ENCODE peak calls at places on chromosomes 1 and 21, in five cellular contexts. V, U, G, B and I are unnamed samples.

GRCh38 chr1:160096491-160097116 is 1.8 kb downstream of the IGSF8 start:
- DNase-seq in G (no peak), B (no peak), V (peak), U (no peak), I (peak)

GRCh38 chr1:28716336-28716735 is 20.4 kb upstream of the YTHDF2 start:
- DNase-seq in B (no peak), V (no peak), G (no peak), U (no peak), I (no peak)

GRCh38 chr1:200082329-200082728 is 54.8 kb downstream of the NR5A2 start:
- DNase-seq in G (no peak), U (no peak), B (no peak), V (no peak), I (no peak)

GRCh38 chr1:28848408-28848807 is 36.4 kb downstream of the OPRD1 start:
- DNase-seq in V (no peak), B (no peak), U (no peak), G (no peak), I (no peak)

GRCh38 chr1:56052090-56052489 is 527.3 kb downstream of the PLPP3 start:
- DNase-seq in V (no peak), G (no peak), U (no peak), B (no peak), I (no peak)

GRCh38 chr1:177274687-177275211 is 104.0 kb downstream of the BRINP2 start:
- DNase-seq in B (no peak), G (no peak), U (no peak), V (no peak), I (peak)

GRCh38 chr1:51439053-51439452 is 80.0 kb downstream of the EPS15 start:
- DNase-seq in B (no peak), G (no peak), U (no peak), V (no peak), I (no peak)

GRCh38 chr1:206797534-206798383 is 25.5 kb upstream of the IL10 start:
- DNase-seq in V (no peak), B (no peak), G (no peak), U (peak), I (no peak)

GRCh38 chr1:104295516-104295915 is 545.8 kb downstream of the AMY1C start:
- DNase-seq in B (no peak), G (no peak), V (no peak), U (no peak), I (no peak)

GRCh38 chr1:27831568-27832410 is 1.2 kb downstream of the PPP1R8 start:
- DNase-seq in V (no peak), U (peak), B (no peak), G (no peak), I (no peak)

GRCh38 chr1:39407496-39407888 is 83.9 kb upstream of the BMP8A start:
- DNase-seq in G (no peak), V (no peak), B (no peak), U (no peak), I (no peak)

GRCh38 chr1:204990059-204990664 is 52.9 kb upstream of the CNTN2 start:
- DNase-seq in G (no peak), B (no peak), V (no peak), U (no peak), I (no peak)

GRCh38 chr1:8189931-8190483 is 127.9 kb upstream of the SLC45A1 start:
- DNase-seq in G (no peak), U (peak), B (peak), V (peak), I (no peak)

GRCh38 chr1:206556748-206557635 is 49.7 kb downstream of the RASSF5 start:
- DNase-seq in U (peak), V (peak), G (peak), B (peak), I (no peak)

GRCh38 chr1:40153073-40153770 is 8.0 kb upstream of the RLF start:
- DNase-seq in B (peak), U (peak), G (no peak), V (no peak), I (no peak)

GRCh38 chr1:47104816-47105215 is 32.4 kb upstream of the CYP4A22 start:
- DNase-seq in V (no peak), G (no peak), B (peak), U (no peak), I (no peak)

GRCh38 chr1:15261155-15262002 is 14.4 kb downstream of the FHAD1 start:
- DNase-seq in V (no peak), U (peak), G (peak), B (no peak), I (no peak)

GRCh38 chr1:41589395-41589794 is 104.9 kb upstream of the EDN2 start:
- DNase-seq in U (no peak), V (no peak), G (no peak), B (no peak), I (no peak)

GRCh38 chr1:68358439-68358838 is 91.3 kb downstream of the RPE65 start:
- DNase-seq in B (no peak), V (no peak), U (no peak), G (no peak), I (no peak)

GRCh38 chr1:231421616-231421970 is 494 bp downstream of the EGLN1 start:
- DNase-seq in G (peak), U (no peak), V (no peak), B (no peak), I (no peak)

GRCh38 chr1:62561306-62561705 is 36.0 kb upstream of the ANGPTL3 start:
- DNase-seq in G (no peak), B (no peak), V (no peak), U (no peak), I (no peak)

GRCh38 chr1:154326546-154327465 is 1.5 kb downstream of the ATP8B2 start:
- DNase-seq in B (no peak), U (peak), G (no peak), V (no peak), I (peak)

GRCh38 chr1:110462964-110463363 is 12.0 kb downstream of the PROK1 start:
- DNase-seq in U (no peak), V (no peak), G (no peak), B (no peak), I (no peak)

GRCh38 chr21:28247454-28248020 is 745.1 kb downstream of the LTN1 start:
- DNase-seq in B (no peak), G (no peak), U (peak), V (no peak), I (no peak)

GRCh38 chr1:23081376-23081775 is 62.1 kb downstream of the KDM1A start:
- DNase-seq in G (no peak), U (peak), B (peak), V (no peak), I (no peak)

GRCh38 chr1:182615468-182616129 is 11.4 kb upstream of the RGS16 start:
- DNase-seq in B (peak), U (no peak), G (no peak), V (no peak), I (no peak)

GRCh38 chr21:34022557-34023335 is 50.6 kb upstream of the MRPS6 start:
- DNase-seq in G (peak), U (peak), B (peak), V (no peak), I (no peak)